ENCODE peak calls at places on chromosomes 4 and X, in five cellular contexts. U is progenitor cell of endocrine pancreas, A is ascending aorta, S is mucosa of descending colon, G is K562. K is an unnamed sample.

GRCh38 chr4:27828843-27829242 is 968.2 kb downstream of the STIM2 start:
- DNase-seq in U (no peak), A (no peak), S (no peak), G (no peak), K (no peak)

GRCh38 chrX:11190745-11191510 is 79.8 kb downstream of the HCCS start:
- DNase-seq in U (no peak), A (no peak), S (peak), G (no peak), K (no peak)

GRCh38 chr4:8400641-8401325 is 39.7 kb downstream of the ACOX3 start:
- DNase-seq in U (no peak), A (no peak), S (no peak), G (peak), K (no peak)

GRCh38 chr4:48639816-48640215 is 140.3 kb downstream of the FRYL start:
- DNase-seq in U (no peak), A (no peak), S (no peak), G (no peak), K (no peak)

GRCh38 chrX:24647257-24648058 is at the start of gene PCYT1B:
- DNase-seq in U (peak), A (peak), S (peak), G (peak), K (peak)

GRCh38 chrX:10048076-10048475 is 80.9 kb downstream of the CLDN34 start:
- DNase-seq in U (no peak), A (no peak), S (no peak), G (no peak), K (no peak)

GRCh38 chr4:105966046-105966445 is 70.8 kb downstream of the NPNT start:
- DNase-seq in U (no peak), A (no peak), S (no peak), G (no peak), K (no peak)

GRCh38 chr4:38891051-38891738 is 23.6 kb downstream of the FAM114A1 start:
- DNase-seq in U (no peak), A (no peak), S (no peak), G (no peak), K (no peak)

GRCh38 chrX:39874202-39874816 is 223.4 kb downstream of the BCOR start:
- DNase-seq in U (no peak), A (no peak), S (no peak), G (no peak), K (no peak)

GRCh38 chrX:133399411-133399810 is 15.9 kb downstream of the GPC4 start:
- DNase-seq in U (no peak), A (no peak), S (no peak), G (no peak), K (no peak)

GRCh38 chr4:164937576-164938270 is 39.7 kb downstream of the TRIM61 start:
- DNase-seq in U (no peak), A (no peak), S (peak), G (peak), K (no peak)

GRCh38 chrX:33336783-33337182 is 125.4 kb upstream of the DMD start:
- DNase-seq in U (no peak), A (no peak), S (peak), G (no peak), K (no peak)

GRCh38 chrX:131816551-131817136 is 206.5 kb upstream of the STK26 start:
- DNase-seq in U (no peak), A (peak), S (peak), G (no peak), K (no peak)

GRCh38 chrX:126456136-126456535 is 96.5 kb downstream of the DCAF12L1 start:
- DNase-seq in U (no peak), A (no peak), S (no peak), G (no peak), K (no peak)

GRCh38 chrX:51931761-51932160 is 38.3 kb downstream of the MAGED1 start:
- DNase-seq in U (no peak), A (no peak), S (no peak), G (no peak), K (no peak)

GRCh38 chrX:63275127-63275526 is 76.0 kb downstream of the SPIN4 start:
- DNase-seq in U (no peak), A (peak), S (peak), G (peak), K (peak)

GRCh38 chrX:100609591-100609990 is 24.9 kb downstream of the TNMD start:
- DNase-seq in U (no peak), A (no peak), S (no peak), G (no peak), K (no peak)

GRCh38 chrX:100611951-100612350 is 24.7 kb downstream of the TSPAN6 start:
- DNase-seq in U (no peak), A (no peak), S (no peak), G (no peak), K (no peak)

DNA sequence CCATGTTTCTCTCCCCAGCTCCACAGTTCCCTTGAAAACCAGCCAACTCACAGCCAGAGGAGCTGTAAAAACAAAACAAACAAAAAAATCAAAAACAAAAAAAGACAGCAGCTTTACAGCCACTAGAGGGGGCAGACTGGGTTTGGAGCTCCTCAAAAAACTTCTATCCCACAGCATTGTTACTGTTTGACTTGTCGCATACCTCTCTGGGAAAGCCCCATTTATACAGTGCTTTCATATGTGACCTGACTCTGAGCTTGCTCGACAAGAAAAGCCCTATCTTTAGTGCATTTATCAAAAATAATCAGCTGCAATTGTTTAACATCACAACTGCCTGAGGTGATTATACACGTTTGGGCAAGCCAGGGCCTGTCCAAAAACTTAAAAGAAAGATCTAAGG is 21.6 kb downstream of the TSPAN6 start:
- DNase-seq in U (no peak), A (no peak), S (peak), G (peak), K (no peak)
- TF ChIP-seq CTCF in U (peak), A (peak), S (no peak), G (peak), K (peak)

DNA sequence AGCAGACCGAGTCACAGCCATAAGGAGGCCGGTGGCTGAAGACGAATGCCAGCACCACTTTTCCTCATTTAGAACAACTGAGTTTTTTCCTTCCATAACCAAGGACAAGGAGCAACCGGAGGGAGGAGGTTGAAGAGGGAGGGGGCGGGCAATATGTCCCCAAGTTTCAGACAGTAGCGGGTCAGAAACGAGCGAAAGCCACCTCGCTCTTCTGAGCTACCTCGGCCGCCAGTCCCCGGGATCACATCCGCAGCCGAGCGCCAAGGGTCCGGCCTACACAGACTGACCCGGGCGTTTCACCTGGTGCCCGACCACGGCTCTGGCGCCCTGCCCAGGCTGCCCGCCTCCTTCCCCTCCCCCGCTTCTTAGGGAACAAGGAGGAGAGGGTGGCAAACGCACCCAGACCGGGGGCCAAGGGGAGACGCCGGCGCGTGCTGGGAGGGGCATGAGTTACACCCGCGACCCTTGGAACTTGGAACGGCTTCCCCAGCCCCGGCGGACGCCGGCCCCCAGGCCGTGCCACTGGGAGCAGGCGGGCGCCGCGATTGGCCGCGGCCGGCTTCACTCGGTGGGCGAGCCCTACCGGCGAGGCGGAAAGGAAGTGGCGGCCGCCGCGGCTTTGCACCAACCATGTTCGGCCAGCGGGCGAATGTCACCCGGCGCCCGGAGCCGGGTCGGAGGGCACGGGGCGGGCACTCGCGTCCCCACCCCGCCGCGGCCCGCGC is 1.6 kb downstream of the IRF2 start:
- DNase-seq in U (peak), A (peak), S (peak), G (peak), K (peak)
- TF ChIP-seq CTCF in U (no peak), A (peak), S (no peak), G (no peak), K (no peak)

GRCh38 chr4:92255920-92256244 is 47.9 kb upstream of the GRID2 start:
- DNase-seq in U (no peak), A (no peak), S (no peak), G (no peak), K (no peak)

GRCh38 chr4:92252846-92253245 is 50.9 kb upstream of the GRID2 start:
- DNase-seq in U (no peak), A (no peak), S (no peak), G (no peak), K (no peak)

GRCh38 chr4:92253550-92253949 is 50.2 kb upstream of the GRID2 start:
- DNase-seq in U (no peak), A (no peak), S (no peak), G (no peak), K (no peak)

GRCh38 chr4:92254767-92255442 is 48.9 kb upstream of the GRID2 start:
- DNase-seq in U (no peak), A (no peak), S (no peak), G (no peak), K (no peak)

GRCh38 chr4:92253986-92254671 is 49.6 kb upstream of the GRID2 start:
- DNase-seq in U (no peak), A (no peak), S (no peak), G (no peak), K (no peak)
- TF ChIP-seq CTCF in U (no peak), A (no peak), S (no peak), G (no peak), K (no peak)

GRCh38 chrX:153722704-153723350 is 1.4 kb downstream of the BCAP31 start:
- DNase-seq in U (no peak), A (no peak), S (no peak), G (no peak), K (no peak)

GRCh38 chrX:153725039-153725831 is 579 bp downstream of the ABCD1 start:
- DNase-seq in U (no peak), A (no peak), S (no peak), G (no peak), K (no peak)

GRCh38 chrX:153725832-153726285 is 1.2 kb downstream of the ABCD1 start:
- DNase-seq in U (no peak), A (no peak), S (no peak), G (no peak), K (no peak)

GRCh38 chrX:153724252-153725038 is at the start of the genes ABCD1 and BCAP31:
- DNase-seq in U (peak), A (peak), S (peak), G (peak), K (peak)

DNA sequence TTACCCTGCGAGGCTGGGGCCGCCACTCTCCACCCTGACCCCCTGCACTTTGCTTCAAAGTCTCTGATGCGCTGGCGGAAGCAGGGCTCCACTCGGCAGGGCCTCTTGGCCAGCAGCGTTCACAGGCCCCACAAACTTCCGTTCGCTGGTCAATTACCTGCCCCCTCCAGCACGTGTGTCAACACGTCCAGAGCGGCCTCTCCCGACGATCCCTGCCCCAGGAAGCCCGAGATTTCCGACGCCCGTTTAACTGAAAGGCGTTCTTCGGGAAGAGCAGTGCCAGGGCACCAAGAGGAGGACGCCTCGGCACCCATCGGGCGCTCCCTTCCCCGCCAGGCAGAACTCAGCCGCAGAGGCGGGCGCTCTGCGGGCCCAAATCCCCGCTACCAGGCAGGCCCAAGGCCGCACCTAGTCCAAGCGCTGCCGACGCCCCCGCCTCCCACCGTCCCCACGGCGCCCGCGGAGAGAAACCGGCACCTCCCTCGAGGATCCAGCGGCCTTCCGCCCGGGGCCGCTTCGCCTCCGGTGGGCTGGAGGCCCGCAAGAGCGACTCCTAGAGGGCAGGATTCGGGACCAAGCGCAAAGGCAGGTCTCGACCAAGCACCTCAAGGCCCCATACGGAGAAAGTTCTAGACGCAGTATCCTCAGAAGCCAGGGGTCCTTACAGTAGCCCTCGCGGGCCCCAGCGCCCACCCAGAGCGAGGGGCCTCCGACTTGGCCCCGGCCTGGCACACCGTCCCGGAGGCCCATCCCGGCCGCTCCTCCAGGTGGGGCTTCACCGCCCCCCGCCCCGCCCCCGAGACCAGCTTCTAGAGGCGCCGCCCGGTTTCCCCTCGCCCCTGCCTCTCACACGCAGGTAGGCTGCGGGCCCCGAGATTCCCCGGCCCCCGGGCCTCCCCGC is 586 bp downstream of the BCAP31 start:
- DNase-seq in U (peak), A (no peak), S (peak), G (peak), K (peak)
- TF ChIP-seq CTCF in U (peak), A (peak), S (no peak), G (peak), K (no peak)

GRCh38 chr4:121696140-121696640 is 590 bp downstream of the ANXA5 start:
- DNase-seq in U (peak), A (peak), S (peak), G (peak), K (no peak)
- TF ChIP-seq CTCF in U (peak), A (peak), S (peak), G (no peak), K (no peak)

DNA sequence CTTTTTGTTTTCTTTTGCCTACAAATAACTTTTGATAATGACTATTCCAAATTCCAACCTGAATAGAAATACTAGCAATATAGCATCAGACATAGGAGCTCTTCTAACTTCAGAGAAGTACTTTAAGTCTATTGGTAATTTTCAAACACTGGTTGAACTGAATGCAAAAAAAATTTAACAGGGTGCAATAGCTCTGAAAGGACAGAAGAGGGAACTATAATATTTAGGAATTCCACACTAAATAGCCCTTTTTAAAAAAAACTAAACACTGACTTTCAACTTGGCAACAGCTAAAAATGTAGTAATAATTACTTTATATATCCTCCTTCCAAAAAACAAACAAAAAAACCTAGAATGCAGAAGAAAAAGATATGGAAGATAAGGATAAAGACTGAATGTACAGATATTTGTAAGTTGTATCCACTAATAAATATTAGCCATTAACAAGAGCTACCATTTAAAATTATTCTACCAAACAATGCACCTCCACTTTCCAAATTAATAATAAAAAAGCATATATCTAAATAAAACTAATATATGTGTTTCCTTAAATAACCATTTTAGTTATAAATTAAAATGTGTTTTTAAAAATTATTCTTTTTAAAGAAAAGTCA is 81.4 kb downstream of the FBXW7 start:
- DNase-seq in U (no peak), A (no peak), S (no peak), G (peak), K (no peak)
- TF ChIP-seq CTCF in U (peak), A (peak), S (no peak), G (peak), K (peak)

GRCh38 chrX:50204364-50204899 is at the start of gene CCNB3:
- DNase-seq in U (peak), A (peak), S (peak), G (peak), K (peak)
- TF ChIP-seq CTCF in U (peak), A (peak), S (peak), G (peak), K (peak)

GRCh38 chr4:22531638-22532037 is 15.8 kb upstream of the ADGRA3 start:
- DNase-seq in U (no peak), A (no peak), S (no peak), G (no peak), K (no peak)

GRCh38 chr4:22531226-22531625 is 15.4 kb upstream of the ADGRA3 start:
- DNase-seq in U (no peak), A (no peak), S (no peak), G (no peak), K (no peak)

GRCh38 chr4:22534374-22534773 is 18.5 kb upstream of the ADGRA3 start:
- DNase-seq in U (no peak), A (no peak), S (no peak), G (no peak), K (no peak)

GRCh38 chr4:22532117-22532516 is 16.3 kb upstream of the ADGRA3 start:
- DNase-seq in U (no peak), A (no peak), S (no peak), G (no peak), K (no peak)

DNA sequence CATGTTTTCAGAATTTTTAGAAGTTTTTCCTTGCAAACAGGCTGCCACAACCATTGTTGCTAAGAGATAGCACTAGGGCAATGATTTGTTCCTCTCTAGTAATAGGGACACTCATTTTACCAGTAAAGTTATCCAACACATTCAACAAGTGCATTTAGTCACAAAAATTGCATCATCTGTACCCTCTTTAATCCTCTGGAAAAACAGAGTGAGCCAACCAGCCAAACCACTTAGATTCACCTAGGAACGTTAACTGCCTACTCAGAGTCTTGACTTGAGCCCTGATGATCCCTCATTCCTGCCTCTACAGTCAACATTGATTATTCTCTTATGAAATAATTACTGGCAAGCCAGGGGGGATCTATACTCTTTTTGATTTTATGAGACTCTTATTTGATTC is 17.0 kb upstream of the ADGRA3 start:
- DNase-seq in U (no peak), A (no peak), S (no peak), G (no peak), K (no peak)
- TF ChIP-seq CTCF in U (no peak), A (no peak), S (no peak), G (no peak), K (no peak)

K was measured in glutamatergic neuron.